ENCODE peak calls at places on chromosome 1, in seven cellular contexts. One of them, this sample, is unnamed.

GRCh38 chr1:25685211-25685750 is 68.7 kb downstream of the MAN1C1 start:
- DNase-seq in endothelial cell of umbilical vein: no peak
- DNase-seq in NCI-H2029: no peak
- DNase-seq in fibroblast of pulmonary artery: no peak
- DNase-seq in left colon: no peak
- DNase-seq in T-helper 1 cell: no peak
- DNase-seq in RWPE1: no peak
- DNase-seq in this sample: no peak

GRCh38 chr1:66916320-66916719 is 8.3 kb downstream of the DNAI4 start:
- DNase-seq in endothelial cell of umbilical vein: no peak
- DNase-seq in NCI-H2029: no peak
- DNase-seq in fibroblast of pulmonary artery: peak; percentile 37
- DNase-seq in left colon: no peak
- DNase-seq in T-helper 1 cell: no peak
- DNase-seq in RWPE1: no peak
- DNase-seq in this sample: no peak

GRCh38 chr1:225467193-225468020 is 39.6 kb upstream of the LBR start:
- DNase-seq in endothelial cell of umbilical vein: peak; percentile 69
- DNase-seq in NCI-H2029: no peak
- DNase-seq in fibroblast of pulmonary artery: peak; percentile 33
- DNase-seq in left colon: peak; percentile 73
- DNase-seq in T-helper 1 cell: peak; percentile 73
- DNase-seq in RWPE1: no peak
- DNase-seq in this sample: no peak

GRCh38 chr1:19926296-19927129 is 3.1 kb upstream of the PLA2G2E start:
- DNase-seq in endothelial cell of umbilical vein: peak; percentile 70
- DNase-seq in NCI-H2029: no peak
- DNase-seq in fibroblast of pulmonary artery: peak; percentile 27
- DNase-seq in left colon: no peak
- DNase-seq in T-helper 1 cell: no peak
- DNase-seq in RWPE1: peak; percentile 38
- DNase-seq in this sample: no peak

GRCh38 chr1:229127301-229127700 is 143.6 kb upstream of the RAB4A start:
- DNase-seq in endothelial cell of umbilical vein: no peak
- DNase-seq in NCI-H2029: no peak
- DNase-seq in fibroblast of pulmonary artery: peak; percentile 29
- DNase-seq in left colon: no peak
- DNase-seq in T-helper 1 cell: no peak
- DNase-seq in RWPE1: no peak
- DNase-seq in this sample: no peak

GRCh38 chr1:49298304-49298703 is 521.6 kb upstream of the BEND5 start:
- DNase-seq in endothelial cell of umbilical vein: no peak
- DNase-seq in NCI-H2029: no peak
- DNase-seq in fibroblast of pulmonary artery: no peak
- DNase-seq in left colon: no peak
- DNase-seq in T-helper 1 cell: no peak
- DNase-seq in RWPE1: no peak
- DNase-seq in this sample: peak; percentile 39

GRCh38 chr1:167856711-167857418 is 57.1 kb downstream of the ADCY10 start:
- DNase-seq in endothelial cell of umbilical vein: no peak
- DNase-seq in NCI-H2029: no peak
- DNase-seq in fibroblast of pulmonary artery: no peak
- DNase-seq in left colon: no peak
- DNase-seq in T-helper 1 cell: no peak
- DNase-seq in RWPE1: no peak
- DNase-seq in this sample: no peak

GRCh38 chr1:232547938-232548484 is 81.9 kb downstream of the SIPA1L2 start:
- DNase-seq in endothelial cell of umbilical vein: no peak
- DNase-seq in NCI-H2029: no peak
- DNase-seq in fibroblast of pulmonary artery: no peak
- DNase-seq in left colon: no peak
- DNase-seq in T-helper 1 cell: no peak
- DNase-seq in RWPE1: no peak
- DNase-seq in this sample: no peak

GRCh38 chr1:207993477-207994445 is 82.8 kb upstream of the CD34 start:
- DNase-seq in endothelial cell of umbilical vein: no peak
- DNase-seq in NCI-H2029: no peak
- DNase-seq in fibroblast of pulmonary artery: peak; percentile 26
- DNase-seq in left colon: no peak
- DNase-seq in T-helper 1 cell: no peak
- DNase-seq in RWPE1: no peak
- DNase-seq in this sample: no peak

GRCh38 chr1:119116725-119117124 is 23.7 kb downstream of the WARS2 start:
- DNase-seq in endothelial cell of umbilical vein: peak; percentile 12
- DNase-seq in NCI-H2029: no peak
- DNase-seq in fibroblast of pulmonary artery: peak; percentile 29
- DNase-seq in left colon: no peak
- DNase-seq in T-helper 1 cell: no peak
- DNase-seq in RWPE1: no peak
- DNase-seq in this sample: no peak

GRCh38 chr1:235073331-235073967 is 55.2 kb downstream of the TOMM20 start:
- DNase-seq in endothelial cell of umbilical vein: no peak
- DNase-seq in NCI-H2029: peak; percentile 85
- DNase-seq in fibroblast of pulmonary artery: no peak
- DNase-seq in left colon: peak; percentile 89
- DNase-seq in T-helper 1 cell: no peak
- DNase-seq in RWPE1: no peak
- DNase-seq in this sample: no peak